ENCODE peak calls at places on chromosomes 12 and 14, in seven cellular contexts. One of them, this sample, is unnamed.

GRCh38 chr12:91108196-91108595 is 3.1 kb downstream of the LUM start:
- DNase-seq in GM12865: no peak
- DNase-seq in progenitor cell of endocrine pancreas: no peak
- DNase-seq in GM20000: no peak
- DNase-seq in AG09319: no peak
- DNase-seq in retinal pigment epithelial cell: no peak
- DNase-seq in mammary epithelial cell: no peak
- DNase-seq in this sample: no peak

GRCh38 chr14:47744155-47744554 is 68.8 kb upstream of the MDGA2 start:
- DNase-seq in mammary epithelial cell: no peak
- DNase-seq in progenitor cell of endocrine pancreas: no peak
- DNase-seq in GM20000: no peak
- DNase-seq in GM12865: no peak
- DNase-seq in retinal pigment epithelial cell: no peak
- DNase-seq in AG09319: no peak
- DNase-seq in this sample: no peak

GRCh38 chr12:64696065-64696741 is 63.0 kb downstream of the GNS start:
- DNase-seq in mammary epithelial cell: no peak
- DNase-seq in progenitor cell of endocrine pancreas: no peak
- DNase-seq in GM12865: no peak
- DNase-seq in retinal pigment epithelial cell: no peak
- DNase-seq in GM20000: no peak
- DNase-seq in AG09319: no peak
- DNase-seq in this sample: no peak

GRCh38 chr14:80664576-80664975 is 277.0 kb downstream of the CEP128 start:
- DNase-seq in GM20000: no peak
- DNase-seq in mammary epithelial cell: no peak
- DNase-seq in GM12865: no peak
- DNase-seq in retinal pigment epithelial cell: no peak
- DNase-seq in progenitor cell of endocrine pancreas: no peak
- DNase-seq in AG09319: no peak
- DNase-seq in this sample: no peak

GRCh38 chr12:132429122-132429931 is 60.6 kb upstream of the FBRSL1 start:
- DNase-seq in GM20000: no peak
- DNase-seq in progenitor cell of endocrine pancreas: no peak
- DNase-seq in retinal pigment epithelial cell: no peak
- DNase-seq in GM12865: no peak
- DNase-seq in AG09319: no peak
- DNase-seq in mammary epithelial cell: peak
- DNase-seq in this sample: no peak

GRCh38 chr14:95233702-95234241 is 76.4 kb upstream of the DICER1 start:
- DNase-seq in progenitor cell of endocrine pancreas: no peak
- DNase-seq in GM20000: peak
- DNase-seq in AG09319: no peak
- DNase-seq in mammary epithelial cell: no peak
- DNase-seq in retinal pigment epithelial cell: no peak
- DNase-seq in GM12865: peak
- DNase-seq in this sample: no peak

GRCh38 chr14:32597771-32598170 is 268.7 kb downstream of the AKAP6 start:
- DNase-seq in mammary epithelial cell: no peak
- DNase-seq in GM12865: no peak
- DNase-seq in GM20000: no peak
- DNase-seq in progenitor cell of endocrine pancreas: no peak
- DNase-seq in retinal pigment epithelial cell: no peak
- DNase-seq in AG09319: no peak
- DNase-seq in this sample: no peak

GRCh38 chr14:64973026-64973442 is 898 bp upstream of the RAB15 start:
- DNase-seq in GM20000: no peak
- DNase-seq in mammary epithelial cell: no peak
- DNase-seq in AG09319: no peak
- DNase-seq in retinal pigment epithelial cell: no peak
- DNase-seq in GM12865: no peak
- DNase-seq in progenitor cell of endocrine pancreas: no peak
- DNase-seq in this sample: no peak

GRCh38 chr12:6735448-6736191 is 11.8 kb downstream of the COPS7A start:
- DNase-seq in progenitor cell of endocrine pancreas: peak
- DNase-seq in GM12865: peak
- DNase-seq in retinal pigment epithelial cell: no peak
- DNase-seq in AG09319: no peak
- DNase-seq in mammary epithelial cell: peak
- DNase-seq in GM20000: peak
- DNase-seq in this sample: peak

GRCh38 chr12:30999723-31000122 is 73.2 kb downstream of the TSPAN11 start:
- DNase-seq in mammary epithelial cell: no peak
- DNase-seq in retinal pigment epithelial cell: no peak
- DNase-seq in GM20000: no peak
- DNase-seq in progenitor cell of endocrine pancreas: no peak
- DNase-seq in AG09319: no peak
- DNase-seq in GM12865: no peak
- DNase-seq in this sample: no peak

GRCh38 chr14:66495214-66496098 is 9.3 kb downstream of the CCDC196 start:
- DNase-seq in retinal pigment epithelial cell: no peak
- DNase-seq in mammary epithelial cell: peak
- DNase-seq in GM20000: peak
- DNase-seq in AG09319: peak
- DNase-seq in GM12865: peak
- DNase-seq in progenitor cell of endocrine pancreas: no peak
- DNase-seq in this sample: peak

GRCh38 chr12:68850390-68850789 is 42.4 kb downstream of the MDM2 start:
- DNase-seq in retinal pigment epithelial cell: no peak
- DNase-seq in GM20000: no peak
- DNase-seq in mammary epithelial cell: no peak
- DNase-seq in AG09319: no peak
- DNase-seq in progenitor cell of endocrine pancreas: no peak
- DNase-seq in GM12865: no peak
- DNase-seq in this sample: no peak

GRCh38 chr14:22262881-22263280 is 326.1 kb downstream of the DAD1 start:
- DNase-seq in GM20000: no peak
- DNase-seq in progenitor cell of endocrine pancreas: no peak
- DNase-seq in AG09319: no peak
- DNase-seq in mammary epithelial cell: no peak
- DNase-seq in GM12865: no peak
- DNase-seq in retinal pigment epithelial cell: no peak
- DNase-seq in this sample: no peak

GRCh38 chr14:103707329-103708263 is 7.7 kb downstream of the XRCC3 start:
- DNase-seq in AG09319: no peak
- DNase-seq in retinal pigment epithelial cell: no peak
- DNase-seq in mammary epithelial cell: no peak
- DNase-seq in progenitor cell of endocrine pancreas: no peak
- DNase-seq in GM20000: no peak
- DNase-seq in GM12865: no peak
- DNase-seq in this sample: no peak

GRCh38 chr14:23252420-23253333 is 14.9 kb downstream of the RNF212B start:
- DNase-seq in GM20000: no peak
- DNase-seq in retinal pigment epithelial cell: no peak
- DNase-seq in mammary epithelial cell: peak
- DNase-seq in progenitor cell of endocrine pancreas: no peak
- DNase-seq in AG09319: no peak
- DNase-seq in GM12865: no peak
- DNase-seq in this sample: no peak

GRCh38 chr12:28771961-28772360 is 377.1 kb upstream of the FAR2 start:
- DNase-seq in retinal pigment epithelial cell: no peak
- DNase-seq in GM20000: no peak
- DNase-seq in AG09319: no peak
- DNase-seq in GM12865: no peak
- DNase-seq in mammary epithelial cell: no peak
- DNase-seq in progenitor cell of endocrine pancreas: no peak
- DNase-seq in this sample: no peak

GRCh38 chr12:28775556-28775955 is 373.5 kb upstream of the FAR2 start:
- DNase-seq in GM12865: no peak
- DNase-seq in GM20000: no peak
- DNase-seq in progenitor cell of endocrine pancreas: no peak
- DNase-seq in mammary epithelial cell: no peak
- DNase-seq in AG09319: no peak
- DNase-seq in retinal pigment epithelial cell: no peak
- DNase-seq in this sample: no peak

GRCh38 chr12:28766398-28766797 is 382.7 kb upstream of the FAR2 start:
- DNase-seq in mammary epithelial cell: no peak
- DNase-seq in progenitor cell of endocrine pancreas: no peak
- DNase-seq in GM20000: no peak
- DNase-seq in retinal pigment epithelial cell: no peak
- DNase-seq in GM12865: no peak
- DNase-seq in AG09319: no peak
- DNase-seq in this sample: no peak

GRCh38 chr12:28767836-28768348 is 381.2 kb upstream of the FAR2 start:
- DNase-seq in progenitor cell of endocrine pancreas: no peak
- DNase-seq in GM12865: no peak
- DNase-seq in AG09319: no peak
- DNase-seq in mammary epithelial cell: no peak
- DNase-seq in retinal pigment epithelial cell: no peak
- DNase-seq in GM20000: no peak
- DNase-seq in this sample: no peak

DNA sequence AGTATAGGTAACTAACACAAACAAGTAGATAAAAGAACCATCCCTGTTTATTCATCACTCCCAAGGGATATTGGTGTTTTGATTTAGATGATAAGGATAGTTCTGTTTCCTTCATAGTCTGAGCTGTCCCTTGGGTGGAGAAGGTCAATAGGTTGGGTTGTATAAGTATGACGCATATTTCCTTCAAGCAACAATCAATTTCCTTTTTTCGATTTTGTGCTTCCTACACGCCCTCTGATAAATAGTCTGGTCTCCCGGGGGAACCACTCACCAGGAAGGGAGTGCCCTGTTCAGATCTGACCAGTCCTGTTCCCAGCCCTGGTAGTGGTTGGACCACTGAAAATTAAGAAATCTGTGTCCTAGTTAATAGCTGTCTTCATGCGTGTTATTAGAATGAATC is 378.7 kb upstream of the FAR2 start:
- DNase-seq in retinal pigment epithelial cell: no peak
- DNase-seq in GM12865: no peak
- DNase-seq in progenitor cell of endocrine pancreas: no peak
- DNase-seq in GM20000: no peak
- DNase-seq in mammary epithelial cell: peak
- DNase-seq in AG09319: no peak
- DNase-seq in this sample: no peak
- TF ChIP-seq CTCF in retinal pigment epithelial cell: no peak
- TF ChIP-seq CTCF in GM12865: no peak
- TF ChIP-seq CTCF in progenitor cell of endocrine pancreas: no peak
- TF ChIP-seq CTCF in GM20000: no peak
- TF ChIP-seq CTCF in mammary epithelial cell: no peak
- TF ChIP-seq CTCF in AG09319: no peak
- TF ChIP-seq CTCF in this sample: no peak

GRCh38 chr12:88325076-88325827 is 183.1 kb downstream of the TMTC3 start:
- DNase-seq in GM20000: no peak
- DNase-seq in retinal pigment epithelial cell: peak
- DNase-seq in progenitor cell of endocrine pancreas: no peak
- DNase-seq in GM12865: no peak
- DNase-seq in mammary epithelial cell: peak
- DNase-seq in AG09319: peak
- DNase-seq in this sample: no peak
- TF ChIP-seq CTCF in GM20000: no peak
- TF ChIP-seq CTCF in retinal pigment epithelial cell: no peak
- TF ChIP-seq CTCF in progenitor cell of endocrine pancreas: no peak
- TF ChIP-seq CTCF in GM12865: no peak
- TF ChIP-seq CTCF in mammary epithelial cell: no peak
- TF ChIP-seq CTCF in AG09319: peak
- TF ChIP-seq CTCF in this sample: no peak

GRCh38 chr12:2682301-2683282 is 112.2 kb upstream of the FKBP4 start:
- DNase-seq in AG09319: no peak
- DNase-seq in GM20000: no peak
- DNase-seq in progenitor cell of endocrine pancreas: no peak
- DNase-seq in GM12865: peak
- DNase-seq in mammary epithelial cell: peak
- DNase-seq in retinal pigment epithelial cell: no peak
- DNase-seq in this sample: peak
- TF ChIP-seq CTCF in AG09319: peak
- TF ChIP-seq CTCF in GM20000: no peak
- TF ChIP-seq CTCF in progenitor cell of endocrine pancreas: peak
- TF ChIP-seq CTCF in GM12865: peak
- TF ChIP-seq CTCF in mammary epithelial cell: peak
- TF ChIP-seq CTCF in retinal pigment epithelial cell: peak
- TF ChIP-seq CTCF in this sample: peak

GRCh38 chr12:104958009-104958945 is at the start of gene SLC41A2:
- DNase-seq in mammary epithelial cell: peak
- DNase-seq in AG09319: peak
- DNase-seq in progenitor cell of endocrine pancreas: peak
- DNase-seq in GM12865: peak
- DNase-seq in retinal pigment epithelial cell: peak
- DNase-seq in GM20000: peak
- DNase-seq in this sample: peak
- TF ChIP-seq CTCF in mammary epithelial cell: peak
- TF ChIP-seq CTCF in AG09319: no peak
- TF ChIP-seq CTCF in progenitor cell of endocrine pancreas: no peak
- TF ChIP-seq CTCF in GM12865: peak
- TF ChIP-seq CTCF in retinal pigment epithelial cell: peak
- TF ChIP-seq CTCF in GM20000: no peak
- TF ChIP-seq CTCF in this sample: no peak

GRCh38 chr12:127712561-127712960 is 554.4 kb upstream of the TMEM132C start:
- DNase-seq in mammary epithelial cell: no peak
- DNase-seq in GM20000: no peak
- DNase-seq in AG09319: no peak
- DNase-seq in progenitor cell of endocrine pancreas: no peak
- DNase-seq in GM12865: no peak
- DNase-seq in retinal pigment epithelial cell: no peak
- DNase-seq in this sample: no peak

GRCh38 chr12:127716181-127716580 is 550.8 kb upstream of the TMEM132C start:
- DNase-seq in retinal pigment epithelial cell: no peak
- DNase-seq in GM20000: no peak
- DNase-seq in mammary epithelial cell: no peak
- DNase-seq in progenitor cell of endocrine pancreas: no peak
- DNase-seq in AG09319: no peak
- DNase-seq in GM12865: no peak
- DNase-seq in this sample: no peak

GRCh38 chr12:127711108-127711507 is 555.9 kb upstream of the TMEM132C start:
- DNase-seq in mammary epithelial cell: no peak
- DNase-seq in GM12865: no peak
- DNase-seq in progenitor cell of endocrine pancreas: no peak
- DNase-seq in GM20000: no peak
- DNase-seq in retinal pigment epithelial cell: no peak
- DNase-seq in AG09319: no peak
- DNase-seq in this sample: no peak
- TF ChIP-seq CTCF in mammary epithelial cell: no peak
- TF ChIP-seq CTCF in GM12865: peak
- TF ChIP-seq CTCF in progenitor cell of endocrine pancreas: peak
- TF ChIP-seq CTCF in GM20000: no peak
- TF ChIP-seq CTCF in retinal pigment epithelial cell: peak
- TF ChIP-seq CTCF in AG09319: peak
- TF ChIP-seq CTCF in this sample: peak

DNA sequence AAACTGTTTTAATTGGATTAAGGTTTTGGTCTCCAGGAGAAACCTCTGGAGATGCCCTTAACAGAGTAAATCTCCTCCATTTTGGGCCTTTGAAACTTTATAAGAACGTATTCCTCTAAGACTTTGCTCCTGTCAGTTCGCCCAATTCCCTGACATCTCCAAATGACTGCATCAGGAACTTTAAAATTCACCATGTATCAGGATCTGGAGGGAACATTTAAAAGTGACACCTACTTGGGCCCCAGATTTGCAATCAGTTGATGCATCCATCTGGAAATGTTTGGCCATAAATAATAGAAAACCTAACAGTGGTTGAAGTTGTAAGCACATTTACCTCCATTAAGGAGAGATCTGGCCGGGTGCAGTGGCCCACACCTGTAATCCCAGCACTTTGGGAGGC is 144.1 kb upstream of the WSCD2 start:
- DNase-seq in GM20000: no peak
- DNase-seq in mammary epithelial cell: no peak
- DNase-seq in GM12865: no peak
- DNase-seq in AG09319: no peak
- DNase-seq in progenitor cell of endocrine pancreas: no peak
- DNase-seq in retinal pigment epithelial cell: no peak
- DNase-seq in this sample: no peak
- TF ChIP-seq CTCF in GM20000: no peak
- TF ChIP-seq CTCF in mammary epithelial cell: no peak
- TF ChIP-seq CTCF in GM12865: no peak
- TF ChIP-seq CTCF in AG09319: no peak
- TF ChIP-seq CTCF in progenitor cell of endocrine pancreas: no peak
- TF ChIP-seq CTCF in retinal pigment epithelial cell: no peak
- TF ChIP-seq CTCF in this sample: no peak